ENCODE peak calls at places on chromosomes 12 and 14, in eight cellular contexts. J, N, G, Q, A, T, B and C are unnamed samples.

GRCh38 chr12:82326905-82327503 is 31.2 kb downstream of the CCDC59 start:
- DNase-seq in B (no peak), J (no peak), T (peak), G (no peak), A (peak), N (peak), Q (no peak), C (peak)

GRCh38 chr14:75880512-75880911 is 101.3 kb downstream of the TGFB3 start:
- DNase-seq in A (no peak), J (no peak), N (no peak), T (no peak), B (no peak), G (no peak), Q (no peak), C (no peak)

GRCh38 chr12:113163030-113163360 is 13.5 kb downstream of the CFAP73 start:
- DNase-seq in B (no peak), J (no peak), G (no peak), T (no peak), A (no peak), Q (no peak), N (no peak), C (no peak)

GRCh38 chr14:44995770-44996294 is 33.8 kb downstream of the TOGARAM1 start:
- DNase-seq in N (no peak), A (no peak), B (no peak), Q (no peak), T (no peak), G (no peak), J (no peak), C (peak)

GRCh38 chr14:31251028-31251958 is 43.7 kb upstream of the HECTD1 start:
- DNase-seq in J (no peak), Q (no peak), B (no peak), G (no peak), T (no peak), N (peak), A (no peak), C (no peak)

GRCh38 chr14:105437723-105438500 is 18.3 kb downstream of the MTA1 start:
- DNase-seq in J (no peak), A (no peak), T (no peak), Q (no peak), B (no peak), G (no peak), N (no peak), C (no peak)

GRCh38 chr14:95449131-95449530 is 67.3 kb downstream of the SYNE3 start:
- DNase-seq in T (no peak), G (no peak), A (no peak), N (no peak), J (no peak), B (no peak), Q (no peak), C (no peak)

GRCh38 chr12:90216815-90217214 is 508.2 kb upstream of the ATP2B1 start:
- DNase-seq in B (no peak), A (no peak), T (peak), J (no peak), N (no peak), G (no peak), Q (no peak), C (no peak)